ENCODE peak calls at places on chromosomes 12 and 14, in eight cellular contexts. R is HTR-8/SVneo, S is nephron progenitor cell, I is BE2C, D is T-helper 17 cell, V is neural crest cell, Y is colonic mucosa, G is adrenal gland. F is an unnamed sample.

GRCh38 chr14:100428727-100429126 is 105.6 kb downstream of the SLC25A47 start:
- DNase-seq in R (no peak), S (no peak), I (no peak), D (no peak), V (no peak), Y (no peak), G (no peak), F (no peak)

GRCh38 chr14:68690106-68690960 is 102.5 kb downstream of the ZFP36L1 start:
- DNase-seq in R (no peak), S (no peak), I (no peak), D (no peak), V (no peak), Y (no peak), G (no peak), F (peak)

GRCh38 chr14:23578560-23579310 is at the start of gene JPH4:
- DNase-seq in R (no peak), S (peak), I (no peak), D (no peak), V (no peak), Y (no peak), G (no peak), F (no peak)

GRCh38 chr14:99899578-99900178 is 106.5 kb downstream of the EML1 start:
- DNase-seq in R (no peak), S (no peak), I (no peak), D (no peak), V (no peak), Y (no peak), G (no peak), F (no peak)

GRCh38 chr12:90015228-90015627 is 306.6 kb upstream of the ATP2B1 start:
- DNase-seq in R (no peak), S (no peak), I (no peak), D (no peak), V (no peak), Y (no peak), G (no peak), F (no peak)

GRCh38 chr14:100203962-100204834 is 34.7 kb upstream of the YY1 start:
- DNase-seq in R (no peak), S (no peak), I (no peak), D (no peak), V (no peak), Y (no peak), G (peak), F (no peak)

GRCh38 chr12:65308001-65308400 is 29.5 kb downstream of the MSRB3 start:
- DNase-seq in R (no peak), S (no peak), I (no peak), D (no peak), V (no peak), Y (no peak), G (no peak), F (no peak)

GRCh38 chr14:33679461-33680225 is 271.2 kb downstream of the EGLN3 start:
- DNase-seq in R (peak), S (no peak), I (no peak), D (no peak), V (no peak), Y (no peak), G (no peak), F (no peak)

GRCh38 chr14:38065101-38065762 is 142.5 kb upstream of the SSTR1 start:
- DNase-seq in R (no peak), S (no peak), I (no peak), D (peak), V (no peak), Y (no peak), G (no peak), F (peak)

GRCh38 chr12:48029811-48030650 is 25.8 kb upstream of the COL2A1 start:
- DNase-seq in R (no peak), S (no peak), I (no peak), D (no peak), V (no peak), Y (no peak), G (no peak), F (no peak)

GRCh38 chr14:101405171-101405883 is 156.0 kb upstream of the DIO3 start:
- DNase-seq in R (no peak), S (no peak), I (no peak), D (no peak), V (no peak), Y (no peak), G (peak), F (peak)

GRCh38 chr14:27096091-27096490 is 498.3 kb upstream of the NOVA1 start:
- DNase-seq in R (no peak), S (no peak), I (no peak), D (no peak), V (no peak), Y (no peak), G (no peak), F (no peak)

GRCh38 chr14:91061309-91061887 is 957 bp upstream of the RPS6KA5 start:
- DNase-seq in R (no peak), S (no peak), I (no peak), D (no peak), V (no peak), Y (no peak), G (no peak), F (no peak)